ENCODE peak calls at places on chromosomes 11 and 22, in four cellular contexts. One of them, this sample, is unnamed.

GRCh38 chr11:62138630-62139425 is 15.0 kb downstream of the INCENP start:
- DNase-seq in NCI-H1417: no peak
- DNase-seq in EL: no peak
- DNase-seq in GM12865: no peak
- DNase-seq in this sample: no peak

GRCh38 chr22:30552719-30553118 is 6.2 kb upstream of the SEC14L6 start:
- DNase-seq in NCI-H1417: no peak
- DNase-seq in EL: no peak
- DNase-seq in GM12865: no peak
- DNase-seq in this sample: no peak

GRCh38 chr22:39898997-39899396 is 1.9 kb upstream of the GRAP2 start:
- DNase-seq in GM12865: peak; percentile 89
- DNase-seq in EL: no peak
- DNase-seq in NCI-H1417: no peak
- DNase-seq in this sample: no peak

GRCh38 chr22:17121235-17122195 is at the start of gene TMEM121B:
- DNase-seq in NCI-H1417: peak; percentile 94
- DNase-seq in EL: peak; percentile 69
- DNase-seq in GM12865: no peak
- DNase-seq in this sample: peak; percentile 4

GRCh38 chr11:69382131-69383128 is 88.5 kb downstream of the MYEOV start:
- DNase-seq in NCI-H1417: no peak
- DNase-seq in GM12865: no peak
- DNase-seq in EL: peak; percentile 34
- DNase-seq in this sample: peak; percentile 55

GRCh38 chr11:34570584-34570983 is 50.3 kb upstream of the EHF start:
- DNase-seq in EL: peak; percentile 45
- DNase-seq in GM12865: no peak
- DNase-seq in NCI-H1417: no peak
- DNase-seq in this sample: peak; percentile 90

GRCh38 chr22:48781868-48782267 is 1045.8 kb downstream of the BRD1 start:
- DNase-seq in EL: no peak
- DNase-seq in GM12865: no peak
- DNase-seq in NCI-H1417: no peak
- DNase-seq in this sample: no peak

GRCh38 chr11:73383249-73384126 is 7.3 kb downstream of the RELT start:
- DNase-seq in EL: no peak
- DNase-seq in NCI-H1417: peak; percentile 59
- DNase-seq in GM12865: peak; percentile 54
- DNase-seq in this sample: no peak

GRCh38 chr11:121534131-121535093 is 81.6 kb upstream of the SORL1-AS1 start:
- DNase-seq in EL: peak; percentile 22
- DNase-seq in NCI-H1417: peak; percentile 53
- DNase-seq in GM12865: no peak
- DNase-seq in this sample: peak; percentile 10